ENCODE peak calls at places on chromosomes 7 and 10, in six cellular contexts. M is HFF-Myc, B is PC-9, G is left colon, E is T-helper 2 cell, X is pons. D is an unnamed sample.

GRCh38 chr7:37683263-37684120 is at the start of gene GPR141:
- DNase-seq in M (no peak), B (no peak), G (no peak), E (no peak), X (peak), D (no peak)

GRCh38 chr7:288671-289101 is 1.3 kb upstream of the FOXL3 start:
- DNase-seq in M (no peak), B (no peak), G (peak), E (no peak), X (no peak), D (no peak)

GRCh38 chr7:12647364-12648219 is 39.8 kb upstream of the ARL4A start:
- DNase-seq in M (no peak), B (peak), G (no peak), E (no peak), X (no peak), D (peak)

GRCh38 chr7:119256446-119257131 is 1016.4 kb upstream of the KCND2 start:
- DNase-seq in M (no peak), B (no peak), G (no peak), E (no peak), X (no peak), D (no peak)

GRCh38 chr7:75951506-75951905 is 36.6 kb downstream of the POR start:
- DNase-seq in M (no peak), B (peak), G (no peak), E (no peak), X (no peak), D (no peak)

GRCh38 chr7:152597514-152597913 is 78.4 kb downstream of the XRCC2 start:
- DNase-seq in M (peak), B (no peak), G (no peak), E (no peak), X (no peak), D (no peak)

GRCh38 chr7:26369519-26370385 is 78.1 kb downstream of the SNX10 start:
- DNase-seq in M (peak), B (no peak), G (no peak), E (peak), X (peak), D (peak)

GRCh38 chr10:91215384-91215783 is 5.1 kb upstream of the PCGF5 start:
- DNase-seq in M (no peak), B (no peak), G (no peak), E (no peak), X (no peak), D (no peak)

GRCh38 chr7:96414931-96415292 is 93.0 kb upstream of the SLC25A13 start:
- DNase-seq in M (no peak), B (no peak), G (no peak), E (no peak), X (peak), D (no peak)

GRCh38 chr10:69202332-69202731 is 17.8 kb upstream of the HKDC1 start:
- DNase-seq in M (no peak), B (no peak), G (no peak), E (peak), X (no peak), D (no peak)

GRCh38 chr10:24465899-24466615 is 257.1 kb downstream of the KIAA1217 start:
- DNase-seq in M (peak), B (peak), G (peak), E (peak), X (no peak), D (peak)

GRCh38 chr10:96073722-96074121 is 30.3 kb downstream of the CCNJ start:
- DNase-seq in M (peak), B (peak), G (no peak), E (peak), X (no peak), D (no peak)

GRCh38 chr10:1170867-1171180 is 114.6 kb downstream of the WDR37 start:
- DNase-seq in M (no peak), B (no peak), G (no peak), E (no peak), X (no peak), D (no peak)

GRCh38 chr7:17584822-17585221 is 286.4 kb downstream of the AHR start:
- DNase-seq in M (no peak), B (no peak), G (no peak), E (no peak), X (no peak), D (no peak)

GRCh38 chr7:147541261-147541660 is 1049.3 kb upstream of the C7orf33 start:
- DNase-seq in M (no peak), B (no peak), G (no peak), E (no peak), X (no peak), D (no peak)

GRCh38 chr7:22860784-22861482 is 38.3 kb upstream of the TOMM7 start:
- DNase-seq in M (no peak), B (no peak), G (no peak), E (no peak), X (no peak), D (no peak)

GRCh38 chr7:102287465-102288146 is 938 bp downstream of the SH2B2 start:
- DNase-seq in M (no peak), B (no peak), G (peak), E (no peak), X (no peak), D (no peak)

GRCh38 chr10:71269301-71270288 is 49.5 kb upstream of the SLC29A3 start:
- DNase-seq in M (no peak), B (no peak), G (no peak), E (no peak), X (no peak), D (no peak)

GRCh38 chr10:24993237-24993958 is 22.6 kb downstream of the ENKUR start:
- DNase-seq in M (no peak), B (no peak), G (no peak), E (no peak), X (no peak), D (no peak)

GRCh38 chr7:87564290-87564963 is 36.3 kb downstream of the ABCB1 start:
- DNase-seq in M (no peak), B (no peak), G (peak), E (no peak), X (peak), D (peak)

GRCh38 chr7:151456782-151457181 is 16.8 kb upstream of the CRYGN start:
- DNase-seq in M (no peak), B (no peak), G (no peak), E (no peak), X (no peak), D (no peak)